ENCODE peak calls at places on chromosomes 6 and 20, in four cellular contexts. U is WERI-Rb-1, H is AG04450, Y is left lung. D is an unnamed sample.
A peak's percentile ranks its signal among the peaks of the same experiment; 100 is the strongest.

GRCh38 chr6:144678844-144679243 is 393.7 kb downstream of the UTRN start:
- DNase-seq in U (no peak), H (no peak), Y (no peak), D (no peak)

GRCh38 chr20:57616143-57616951 is 3.9 kb downstream of the ZBP1 start:
- DNase-seq in U (no peak), H (no peak), Y (peak; percentile 30), D (no peak)

GRCh38 chr6:29750709-29751108 is 27.5 kb downstream of the HLA-F start:
- DNase-seq in U (no peak), H (no peak), Y (no peak), D (no peak)

GRCh38 chr6:21946298-21946783 is 350.5 kb downstream of the PRL start:
- DNase-seq in U (no peak), H (peak; percentile 93), Y (no peak), D (no peak)

GRCh38 chr20:7226156-7226555 is 458.7 kb downstream of the BMP2 start:
- DNase-seq in U (no peak), H (no peak), Y (no peak), D (no peak)

GRCh38 chr6:157269261-157269794 is 54.0 kb downstream of the TMEM242 start:
- DNase-seq in U (no peak), H (no peak), Y (peak; percentile 46), D (peak; percentile 73)

GRCh38 chr6:2158596-2159271 is 86.7 kb downstream of the GMDS start:
- DNase-seq in U (peak; percentile 24), H (no peak), Y (no peak), D (no peak)

GRCh38 chr20:63102720-63103375 is 96.1 kb upstream of the BHLHE23 start:
- DNase-seq in U (peak; percentile 47), H (no peak), Y (no peak), D (no peak)

GRCh38 chr6:157528931-157529653 is 148.1 kb downstream of the ZDHHC14 start:
- DNase-seq in U (no peak), H (no peak), Y (no peak), D (no peak)

GRCh38 chr6:88992741-88993557 is 29.5 kb upstream of the RNGTT start:
- DNase-seq in U (no peak), H (no peak), Y (no peak), D (no peak)

GRCh38 chr20:58741384-58741783 is 48.8 kb downstream of the NPEPL1 start:
- DNase-seq in U (no peak), H (no peak), Y (no peak), D (no peak)

GRCh38 chr6:151747890-151748289 is 59.6 kb upstream of the ESR1 start:
- DNase-seq in U (no peak), H (no peak), Y (no peak), D (no peak)

DNA sequence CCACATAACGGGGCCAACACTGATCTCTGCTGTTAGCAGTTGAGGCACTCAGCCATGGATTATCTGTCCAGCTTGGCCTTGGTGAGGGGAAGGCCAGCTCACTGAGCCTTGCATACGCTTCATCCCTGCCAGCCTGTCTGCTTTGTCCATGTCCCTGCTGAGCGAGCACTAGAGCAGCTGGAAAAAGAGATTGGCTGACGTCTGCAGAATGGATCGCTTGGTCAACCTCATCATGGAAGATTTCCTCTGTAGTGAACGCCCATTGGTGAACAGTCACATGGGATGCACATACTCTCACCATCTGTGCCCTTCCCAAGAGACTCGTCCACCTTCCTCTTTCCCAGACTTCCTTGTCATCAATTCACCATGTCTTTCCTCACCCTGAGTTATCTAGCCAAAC is 26.9 kb downstream of the MUC22 start:
- DNase-seq in U (peak; percentile 31), H (no peak), Y (no peak), D (no peak)
- H3K4me3 ChIP-seq in U (no peak overlapping the region), H (no peak overlapping the region), Y (no peak overlapping the region), D (no peak overlapping the region)

GRCh38 chr20:33301192-33301930 is 18.3 kb downstream of the BPIFB1 start:
- DNase-seq in U (no peak), H (no peak), Y (no peak), D (no peak)
- H3K4me3 ChIP-seq in U (no peak overlapping the region), H (no peak overlapping the region), Y (no peak overlapping the region), D (no peak overlapping the region)

GRCh38 chr6:116512709-116513108 is 1.3 kb downstream of the CALHM5 start:
- DNase-seq in U (no peak), H (no peak), Y (no peak), D (no peak)
- H3K4me3 ChIP-seq in U (no peak overlapping the region), H (peak overlapping the region; percentile 66), Y (no peak overlapping the region), D (no peak overlapping the region)

DNA sequence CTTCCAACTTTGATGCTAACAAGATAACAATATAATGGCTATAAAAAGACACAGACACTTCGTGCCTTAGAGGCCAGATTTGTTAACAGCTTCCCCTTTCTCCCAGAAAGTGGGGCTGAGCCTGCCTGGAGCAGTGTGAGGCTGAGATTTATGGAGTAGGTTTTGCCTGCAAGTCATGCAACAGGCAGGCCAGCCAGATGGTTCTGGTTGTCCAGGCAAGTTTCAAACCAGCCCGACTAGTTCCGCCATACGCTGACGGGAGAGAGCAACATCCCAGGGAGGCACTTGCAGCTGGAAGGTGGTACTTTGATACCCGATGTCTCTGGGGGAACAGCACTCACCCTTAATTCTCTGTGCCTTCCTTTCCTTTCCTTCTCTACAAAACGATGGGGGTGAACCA is 81.3 kb upstream of the NAA20 start:
- DNase-seq in U (no peak), H (no peak), Y (peak; percentile 61), D (no peak)
- H3K4me3 ChIP-seq in U (no peak overlapping the region), H (no peak overlapping the region), Y (no peak overlapping the region), D (no peak overlapping the region)

DNA sequence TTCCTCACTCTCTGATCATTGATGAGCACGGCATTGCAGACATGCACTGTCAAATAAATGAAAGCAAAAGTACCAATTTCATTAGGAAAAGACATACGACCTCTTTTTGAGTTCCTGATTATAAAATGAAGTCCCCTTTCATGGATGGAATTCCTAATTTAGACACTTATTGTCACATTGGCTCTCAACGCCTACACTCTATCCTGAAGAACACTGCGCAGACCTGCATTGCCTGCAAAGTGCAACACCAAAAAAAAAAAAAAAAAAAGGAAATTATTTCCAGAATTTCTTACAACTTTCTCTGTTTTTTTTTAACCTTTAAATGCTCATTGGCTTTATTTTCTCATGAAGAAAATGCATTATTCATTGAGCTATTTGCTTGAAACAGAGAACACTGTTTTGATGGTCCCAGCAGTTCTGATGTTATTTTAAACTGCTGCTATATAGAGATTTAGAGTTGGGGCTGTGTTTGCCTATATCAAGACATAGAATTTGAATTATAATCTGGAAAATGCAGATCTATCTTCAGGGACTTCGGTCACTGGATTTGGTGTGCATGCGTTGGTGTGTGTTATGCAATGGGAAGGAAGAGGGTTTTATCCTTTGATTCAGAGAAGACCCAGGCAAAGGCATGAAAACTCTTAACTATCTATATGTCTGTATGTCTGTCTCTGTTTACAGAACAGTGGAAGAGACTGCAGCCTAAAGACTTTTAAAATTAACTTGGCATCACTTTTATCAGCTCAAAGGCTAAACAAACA is 1.8 kb downstream of the ADGRB3 start:
- DNase-seq in U (no peak), H (no peak), Y (no peak), D (no peak)
- H3K4me3 ChIP-seq in U (peak overlapping the region; percentile 94), H (no peak overlapping the region), Y (peak overlapping the region; percentile 47), D (no peak overlapping the region)

GRCh38 chr6:7111095-7111690 is 3.4 kb downstream of the RREB1 start:
- DNase-seq in U (no peak), H (no peak), Y (no peak), D (no peak)
- H3K4me3 ChIP-seq in U (no peak overlapping the region), H (no peak overlapping the region), Y (no peak overlapping the region), D (no peak overlapping the region)

GRCh38 chr6:166167801-166168615 is at the start of gene TBXT:
- DNase-seq in U (peak; percentile 59), H (no peak), Y (no peak), D (no peak)

GRCh38 chr6:166166314-166167257 is 1.1 kb downstream of the TBXT start:
- DNase-seq in U (no peak), H (no peak), Y (no peak), D (no peak)

GRCh38 chr6:166165558-166166313 is 1.9 kb downstream of the TBXT start:
- DNase-seq in U (no peak), H (no peak), Y (no peak), D (no peak)

GRCh38 chr6:166168616-166169548 is 1.2 kb upstream of the TBXT start:
- DNase-seq in U (no peak), H (no peak), Y (no peak), D (no peak)

DNA sequence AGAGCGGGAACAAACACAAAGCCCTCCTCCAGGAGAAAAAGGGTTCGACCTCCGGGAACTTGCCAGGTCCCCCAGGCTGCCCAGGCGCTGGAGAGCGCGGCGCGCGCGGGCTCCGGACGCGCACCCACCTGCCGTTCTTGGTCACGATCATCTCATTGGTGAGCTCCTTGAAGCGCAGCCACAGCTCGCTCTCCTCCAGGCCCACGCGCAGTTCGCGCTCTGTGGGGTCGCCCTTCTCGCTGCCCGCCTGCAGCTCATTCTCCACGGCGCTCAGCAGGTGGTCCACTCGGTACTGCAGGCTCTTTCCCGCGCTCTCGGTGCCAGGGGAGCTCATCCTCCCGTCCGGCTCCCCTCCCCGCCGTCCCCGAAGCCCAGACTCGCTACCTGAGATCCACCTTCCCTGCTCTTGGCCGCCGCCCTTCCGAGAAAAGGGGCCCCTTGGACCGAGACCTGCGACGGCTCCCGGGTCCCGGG is 356 bp downstream of the TBXT start:
- DNase-seq in U (peak; percentile 33), H (no peak), Y (no peak), D (no peak)
- H3K4me3 ChIP-seq in U (peak overlapping the region; percentile 68), H (no peak overlapping the region), Y (no peak overlapping the region), D (no peak overlapping the region)

DNA sequence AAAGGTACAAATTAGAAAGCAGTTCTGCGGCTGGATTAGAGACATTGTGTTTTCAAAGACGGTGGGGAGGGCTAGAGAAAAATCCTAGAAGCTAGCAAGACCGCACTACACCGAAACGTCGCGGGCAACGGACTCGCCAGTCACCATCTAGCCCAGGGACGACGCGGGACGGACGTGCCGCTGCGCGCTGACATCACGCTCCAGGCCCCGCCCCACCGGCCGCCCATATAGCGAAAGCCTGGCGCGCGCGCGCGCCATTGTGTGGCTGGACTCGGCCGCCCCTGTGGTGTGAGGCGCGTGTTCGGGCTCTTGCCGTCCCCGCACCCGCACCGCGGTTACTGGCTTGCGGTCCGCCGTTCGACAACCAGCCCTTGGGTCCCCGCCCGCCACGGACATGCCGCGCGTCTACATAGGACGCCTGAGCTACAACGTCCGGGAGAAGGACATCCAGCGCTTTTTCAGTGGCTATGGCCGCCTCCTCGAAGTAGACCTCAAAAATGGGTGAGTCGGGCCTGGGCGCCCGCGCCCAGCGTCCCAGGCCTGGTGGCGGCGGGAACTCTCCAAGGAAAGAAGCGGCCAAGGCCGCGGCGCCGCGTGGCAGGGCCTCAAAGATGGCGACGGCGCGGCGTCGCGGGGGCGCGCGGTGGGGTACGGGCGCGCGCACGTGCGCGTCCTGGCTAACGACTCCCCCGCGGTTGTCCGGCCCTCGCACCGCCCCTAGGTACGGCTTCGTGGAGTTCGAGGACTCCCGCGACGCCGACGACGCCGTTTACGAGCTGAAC is at the start of gene SRSF6:
- DNase-seq in U (peak; percentile 94), H (peak; percentile 70), Y (peak; percentile 96), D (peak; percentile 96)
- H3K4me3 ChIP-seq in U (peak within 1 kb of the TSS; percentile 98), H (peak within 1 kb of the TSS; percentile 86), Y (peak within 1 kb of the TSS; percentile 79), D (peak within 1 kb of the TSS; percentile 94)

GRCh38 chr20:17806739-17807441 is 107.1 kb downstream of the BANF2 start:
- DNase-seq in U (no peak), H (peak; percentile 54), Y (peak; percentile 62), D (peak; percentile 69)
- H3K4me3 ChIP-seq in U (no peak overlapping the region), H (no peak overlapping the region), Y (no peak overlapping the region), D (no peak overlapping the region)

D was measured in right lobe of liver.